ENCODE peak calls at places on chromosomes 4 and X, in seven cellular contexts. V is pancreas, R is lower lobe of right lung, O is HL-60, G is IMR-90, C is HCT116, A is upper lobe of right lung. F is an unnamed sample.

GRCh38 chr4:68717999-68718398 is 47.5 kb upstream of the UGT2B15 start:
- DNase-seq in V (no peak), R (no peak), O (no peak), G (no peak), C (no peak), A (no peak), F (no peak)

GRCh38 chr4:6420036-6420435 is 52.4 kb downstream of the PPP2R2C start:
- DNase-seq in V (peak; percentile 34), R (no peak), O (no peak), G (no peak), C (no peak), A (no peak), F (no peak)

GRCh38 chrX:23341452-23341851 is 6.8 kb downstream of the PTCHD1 start:
- DNase-seq in V (no peak), R (no peak), O (no peak), G (no peak), C (no peak), A (no peak), F (no peak)

GRCh38 chr4:152166567-152166966 is 369.3 kb downstream of the FBXW7 start:
- DNase-seq in V (no peak), R (no peak), O (peak; percentile 12), G (no peak), C (no peak), A (no peak), F (no peak)

GRCh38 chr4:78517050-78517652 is 34.4 kb upstream of the ANXA3 start:
- DNase-seq in V (no peak), R (no peak), O (no peak), G (peak; percentile 43), C (no peak), A (no peak), F (peak; percentile 26)

GRCh38 chr4:180156684-180157083 is 2086.5 kb upstream of the TENM3 start:
- DNase-seq in V (no peak), R (no peak), O (no peak), G (no peak), C (no peak), A (no peak), F (no peak)

GRCh38 chr4:121226362-121226761 is 62.2 kb upstream of the TNIP3 start:
- DNase-seq in V (no peak), R (no peak), O (no peak), G (no peak), C (no peak), A (no peak), F (no peak)

GRCh38 chrX:54043696-54044125 is 562 bp downstream of the PHF8 start:
- DNase-seq in V (no peak), R (no peak), O (no peak), G (peak; percentile 10), C (no peak), A (peak; percentile 77), F (peak; percentile 4)

GRCh38 chrX:75421688-75422087 is 101.1 kb downstream of the ZDHHC15 start:
- DNase-seq in V (no peak), R (no peak), O (no peak), G (no peak), C (no peak), A (no peak), F (no peak)

GRCh38 chr4:57093816-57094481 is 16.2 kb downstream of the IGFBP7 start:
- DNase-seq in V (no peak), R (no peak), O (no peak), G (no peak), C (no peak), A (no peak), F (no peak)

GRCh38 chr4:149512489-149512888 is 303.2 kb downstream of the IQCM start:
- DNase-seq in V (no peak), R (no peak), O (no peak), G (no peak), C (no peak), A (no peak), F (no peak)

GRCh38 chrX:11543249-11543648 is 122.5 kb downstream of the ARHGAP6 start:
- DNase-seq in V (no peak), R (no peak), O (no peak), G (no peak), C (no peak), A (no peak), F (no peak)

GRCh38 chrX:131170148-131170547 is 112.0 kb downstream of the ARHGAP36 start:
- DNase-seq in V (no peak), R (no peak), O (no peak), G (no peak), C (no peak), A (no peak), F (no peak)

GRCh38 chr4:12679217-12679616 is 804.9 kb downstream of the RAB28 start:
- DNase-seq in V (no peak), R (no peak), O (no peak), G (no peak), C (peak; percentile 2), A (no peak), F (no peak)

GRCh38 chrX:151402719-151403390 is 5.8 kb downstream of the VMA21 start:
- DNase-seq in V (peak; percentile 66), R (peak; percentile 42), O (no peak), G (no peak), C (no peak), A (peak; percentile 60), F (no peak)

GRCh38 chr4:166165829-166166420 is 292.9 kb downstream of the TLL1 start:
- DNase-seq in V (peak; percentile 33), R (no peak), O (peak; percentile 49), G (peak; percentile 68), C (peak; percentile 77), A (no peak), F (peak; percentile 65)

GRCh38 chr4:59987289-59987688 is 1212.8 kb upstream of the ADGRL3 start:
- DNase-seq in V (no peak), R (no peak), O (no peak), G (no peak), C (no peak), A (no peak), F (no peak)

GRCh38 chrX:123084797-123085196 is 99.3 kb upstream of the GRIA3 start:
- DNase-seq in V (no peak), R (no peak), O (no peak), G (no peak), C (no peak), A (no peak), F (no peak)

DNA sequence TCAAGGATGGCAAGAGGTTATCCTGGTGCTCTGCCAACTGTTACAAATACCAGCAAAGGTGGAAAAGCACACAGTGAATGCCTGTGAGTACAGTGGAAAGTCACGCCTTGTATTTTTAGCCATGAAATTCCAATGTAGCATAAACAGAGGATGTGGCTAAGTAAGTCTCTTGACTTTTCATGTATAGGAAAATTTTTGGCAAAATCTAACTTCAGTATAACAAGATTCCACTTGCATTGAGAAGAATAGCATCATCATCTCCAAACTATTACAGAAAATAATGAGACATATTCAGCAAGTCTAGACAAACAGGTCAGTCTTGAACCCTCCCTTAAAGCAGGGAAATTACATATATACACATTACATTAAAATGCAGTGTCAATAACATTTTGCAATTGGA is 7.9 kb downstream of the SLC10A6 start:
- DNase-seq in V (no peak), R (no peak), O (no peak), G (peak; percentile 48), C (no peak), A (no peak), F (peak; percentile 46)
- H3K27ac ChIP-seq in V (no peak overlapping the region), R (no peak overlapping the region), O (no peak overlapping the region), G (peak overlapping the region; percentile 3), C (no peak overlapping the region), A (no peak overlapping the region), F (no peak overlapping the region)

DNA sequence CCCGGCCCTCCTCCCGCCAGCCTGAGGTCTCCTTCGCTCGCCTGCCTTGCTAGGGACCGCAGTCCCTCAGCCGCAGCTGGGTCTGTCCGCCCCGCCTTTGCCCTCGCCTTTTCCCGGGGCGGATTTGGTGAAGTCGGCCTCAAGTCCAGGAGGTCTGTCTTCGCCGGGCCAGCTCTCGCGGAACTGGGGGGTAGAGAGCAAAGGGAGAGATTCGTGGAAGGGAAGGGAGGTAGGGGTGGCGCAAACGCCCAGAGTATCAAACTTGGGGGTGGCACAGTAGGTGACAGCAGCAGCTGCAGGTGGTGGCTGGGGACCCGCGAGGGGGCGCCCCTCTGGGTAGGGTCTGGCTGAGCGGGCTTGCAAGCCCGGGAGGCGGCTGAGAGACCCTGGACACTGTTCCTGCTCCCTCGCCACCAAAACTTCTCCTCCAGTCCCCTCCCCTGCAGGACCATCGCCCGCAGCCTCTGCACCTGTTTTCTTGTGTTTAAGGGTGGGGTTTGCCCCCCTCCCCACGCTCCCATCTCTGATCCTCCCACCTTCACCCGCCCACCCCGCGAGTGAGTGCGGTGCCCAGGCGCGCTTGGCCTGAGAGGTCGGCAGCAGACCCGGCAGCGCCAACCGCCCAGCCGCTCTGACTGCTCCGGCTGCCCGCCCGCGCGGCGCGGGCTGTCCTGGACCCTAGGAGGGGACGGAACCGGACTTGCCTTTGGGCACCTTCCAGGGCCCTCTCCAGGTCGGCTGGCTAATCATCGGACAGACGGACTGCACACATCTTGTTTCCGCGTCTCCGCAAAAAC is at the start of gene NPY2R:
- DNase-seq in V (peak; percentile 8), R (peak; percentile 41), O (no peak), G (no peak), C (no peak), A (peak; percentile 58), F (no peak)
- TF ChIP-seq CTCF in V (no peak), R (no peak), O (no peak), G (no peak), C (no peak), A (no peak), F (no peak)

DNA sequence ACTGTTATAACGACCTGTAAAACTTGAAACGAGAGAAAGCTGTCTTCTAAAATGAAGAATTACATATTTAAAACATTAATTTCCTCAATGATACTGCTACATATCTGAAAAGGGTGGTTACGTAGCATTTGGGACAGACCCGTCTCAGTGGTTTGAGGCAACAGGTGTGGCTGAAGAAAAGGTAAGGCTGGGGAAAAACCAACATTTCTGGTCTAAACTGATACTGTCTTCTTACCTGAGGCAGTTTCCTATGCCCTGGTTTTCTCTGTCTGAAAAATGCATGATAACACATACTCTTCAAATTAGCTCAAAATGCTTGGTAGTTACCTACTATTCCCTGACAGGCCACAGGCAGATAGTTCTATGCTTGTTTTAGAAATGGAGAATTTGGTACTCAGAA is 30.4 kb downstream of the PLS3 start:
- DNase-seq in V (no peak), R (no peak), O (no peak), G (no peak), C (no peak), A (no peak), F (no peak)
- H3K27ac ChIP-seq in V (no peak overlapping the region), R (peak overlapping the region; percentile 65), O (no peak overlapping the region), G (no peak overlapping the region), C (no peak overlapping the region), A (no peak overlapping the region), F (no peak overlapping the region)

DNA sequence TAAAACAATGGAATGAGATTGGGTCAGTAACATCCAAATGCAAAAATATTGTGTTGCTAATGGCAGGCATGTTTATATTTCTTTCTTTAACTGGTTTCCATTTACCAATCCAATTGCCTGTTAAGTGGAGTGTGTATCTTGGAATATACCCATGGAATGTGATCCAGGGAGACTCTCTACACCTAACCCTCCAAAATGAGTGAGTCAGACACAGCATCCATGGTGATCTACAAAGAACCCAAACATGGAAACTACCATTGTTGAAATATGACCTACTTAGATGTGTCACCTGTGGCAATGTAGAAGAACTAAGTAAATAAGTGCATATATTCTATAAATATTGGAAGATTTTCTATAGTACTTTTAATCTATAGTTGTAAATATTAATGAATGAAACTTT is 110.3 kb downstream of the AREG start:
- DNase-seq in V (no peak), R (no peak), O (no peak), G (peak; percentile 69), C (no peak), A (no peak), F (peak; percentile 50)
- TF ChIP-seq CTCF in V (no peak), R (no peak), O (no peak), G (no peak), C (no peak), A (no peak), F (no peak)

F was measured in RWPE1.